ENCODE peak calls at places on chromosome 18, in seven cellular contexts. H is nephron progenitor cell, X is GF-D8, Q is spleen, J is HuH-7.5, K is heart right ventricle, Z is endodermal cell. I is an unnamed sample.

GRCh38 chr18:5425721-5426120 is 118.1 kb downstream of the EPB41L3 start:
- DNase-seq in H (no peak), X (no peak), Q (no peak), J (no peak), K (no peak), Z (no peak), I (no peak)

GRCh38 chr18:63465059-63465458 is 11.7 kb upstream of the SERPINB5 start:
- DNase-seq in H (no peak), X (no peak), Q (no peak), J (no peak), K (no peak), Z (no peak), I (no peak)

GRCh38 chr18:24006731-24007308 is 7.7 kb upstream of the TTC39C start:
- DNase-seq in H (no peak), X (no peak), Q (no peak), J (no peak), K (no peak), Z (no peak), I (no peak)

GRCh38 chr18:3248670-3249359 is 1.2 kb downstream of the MYL12A start:
- DNase-seq in H (no peak), X (peak; percentile 37), Q (no peak), J (no peak), K (no peak), Z (no peak), I (no peak)

GRCh38 chr18:4069183-4069582 is 385.9 kb downstream of the DLGAP1 start:
- DNase-seq in H (no peak), X (no peak), Q (no peak), J (no peak), K (no peak), Z (no peak), I (no peak)

GRCh38 chr18:78309307-78309706 is 670.3 kb upstream of the SALL3 start:
- DNase-seq in H (no peak), X (no peak), Q (no peak), J (no peak), K (no peak), Z (no peak), I (no peak)

GRCh38 chr18:6482198-6482977 is 67.7 kb upstream of the L3MBTL4 start:
- DNase-seq in H (peak; percentile 78), X (no peak), Q (peak; percentile 82), J (no peak), K (peak; percentile 75), Z (peak; percentile 94), I (peak; percentile 41)

GRCh38 chr18:53756607-53756972 is 467.9 kb downstream of the MBD2 start:
- DNase-seq in H (no peak), X (no peak), Q (no peak), J (no peak), K (no peak), Z (no peak), I (no peak)

GRCh38 chr18:9838144-9838877 is 47.5 kb upstream of the TXNDC2 start:
- DNase-seq in H (peak; percentile 29), X (no peak), Q (no peak), J (no peak), K (peak; percentile 37), Z (peak; percentile 95), I (no peak)

GRCh38 chr18:58977223-58977622 is 112.5 kb downstream of the ZNF532 start:
- DNase-seq in H (no peak), X (no peak), Q (no peak), J (no peak), K (no peak), Z (peak; percentile 37), I (no peak)

GRCh38 chr18:79869591-79870368 is 72.0 kb downstream of the KCNG2 start:
- DNase-seq in H (no peak), X (no peak), Q (peak; percentile 67), J (no peak), K (no peak), Z (peak; percentile 32), I (no peak)

GRCh38 chr18:319745-320144 is 51.9 kb upstream of the THOC1 start:
- DNase-seq in H (no peak), X (no peak), Q (no peak), J (no peak), K (no peak), Z (no peak), I (no peak)

GRCh38 chr18:369224-370010 is 101.6 kb upstream of the THOC1 start:
- DNase-seq in H (no peak), X (no peak), Q (no peak), J (no peak), K (no peak), Z (no peak), I (no peak)

GRCh38 chr18:42182728-42183700 is 228.0 kb downstream of the PIK3C3 start:
- DNase-seq in H (no peak), X (no peak), Q (no peak), J (no peak), K (no peak), Z (no peak), I (no peak)

GRCh38 chr18:9901377-9901776 is 12.4 kb upstream of the VAPA start:
- DNase-seq in H (no peak), X (no peak), Q (no peak), J (no peak), K (no peak), Z (no peak), I (no peak)

GRCh38 chr18:22176622-22177495 is 7.5 kb downstream of the GATA6 start:
- DNase-seq in H (peak; percentile 47), X (no peak), Q (no peak), J (no peak), K (peak; percentile 43), Z (peak; percentile 77), I (no peak)

I was measured in DMS 273 treated with DMSO at 0.1 percent for 48 hours.